ENCODE peak calls at places on chromosome 2, in six cellular contexts. D is right lobe of liver, O is neuronal stem cell, X is hepatocyte, L is fibroblast of lung, N is Peyer's patch. F is an unnamed sample.

GRCh38 chr2:3021720-3022119 is 355.9 kb downstream of the EIPR1 start:
- DNase-seq in D (no peak), X (no peak), N (no peak), L (no peak), O (no peak), F (no peak)

GRCh38 chr2:138948070-138948539 is 167.9 kb upstream of the NXPH2 start:
- DNase-seq in D (no peak), L (peak), X (peak), O (no peak), N (no peak), F (peak)

GRCh38 chr2:5385596-5385995 is 306.6 kb upstream of the SOX11 start:
- DNase-seq in D (no peak), L (peak), N (no peak), O (no peak), X (no peak), F (no peak)

GRCh38 chr2:148592812-148593211 is 51.7 kb upstream of the EPC2 start:
- DNase-seq in O (no peak), L (no peak), D (no peak), X (no peak), N (no peak), F (no peak)

GRCh38 chr2:58938988-58939387 is 697.9 kb upstream of the FANCL start:
- DNase-seq in D (no peak), L (no peak), N (no peak), O (no peak), X (no peak), F (no peak)

GRCh38 chr2:200181732-200182131 is 124.8 kb upstream of the SPATS2L start:
- DNase-seq in N (no peak), O (no peak), X (no peak), L (no peak), D (no peak), F (no peak)

GRCh38 chr2:222404126-222404891 is 20.0 kb upstream of the SGPP2 start:
- DNase-seq in L (no peak), O (no peak), D (peak), N (no peak), X (no peak), F (no peak)

GRCh38 chr2:241942416-241943208 is 73.1 kb downstream of the RTP5 start:
- DNase-seq in D (no peak), X (no peak), L (no peak), O (no peak), N (no peak), F (no peak)

GRCh38 chr2:156038021-156038420 is 294.5 kb downstream of the NR4A2 start:
- DNase-seq in X (no peak), D (no peak), O (no peak), L (no peak), N (no peak), F (no peak)

GRCh38 chr2:64522843-64523428 is 1.2 kb upstream of the AFTPH start:
- DNase-seq in L (peak), N (peak), O (peak), D (peak), X (peak), F (peak)

GRCh38 chr2:123953848-123954247 is 71.2 kb upstream of the CNTNAP5 start:
- DNase-seq in D (no peak), N (no peak), L (peak), X (peak), O (no peak), F (no peak)

GRCh38 chr2:25714740-25715139 is 41.4 kb upstream of the DTNB start:
- DNase-seq in L (no peak), N (no peak), X (no peak), O (no peak), D (no peak), F (no peak)

GRCh38 chr2:103121106-103121505 is 359.3 kb downstream of the TMEM182 start:
- DNase-seq in X (no peak), O (no peak), D (no peak), L (no peak), N (no peak), F (no peak)

GRCh38 chr2:216657963-216658362 is 24.7 kb downstream of the IGFBP2 start:
- DNase-seq in X (no peak), L (no peak), O (no peak), N (no peak), D (no peak), F (no peak)

GRCh38 chr2:174376967-174377366 is 18.6 kb upstream of the SCRN3 start:
- DNase-seq in N (no peak), O (no peak), X (peak), D (no peak), L (peak), F (no peak)

GRCh38 chr2:234252766-234253165 is 202.3 kb downstream of the SPP2 start:
- DNase-seq in N (no peak), O (no peak), D (no peak), X (no peak), L (no peak), F (no peak)

GRCh38 chr2:202278944-202279343 is 13.4 kb downstream of the NOP58 start:
- DNase-seq in N (no peak), L (peak), D (no peak), X (peak), O (no peak), F (peak)

GRCh38 chr2:105852066-105852465 is 107.4 kb downstream of the NCK2 start:
- DNase-seq in D (no peak), L (no peak), N (no peak), O (no peak), X (no peak), F (no peak)

GRCh38 chr2:88735853-88736252 is 44.4 kb downstream of the RPIA start:
- DNase-seq in O (no peak), D (no peak), X (peak), L (no peak), N (no peak), F (no peak)

GRCh38 chr2:162821176-162821575 is 17.4 kb downstream of the KCNH7 start:
- DNase-seq in L (peak), X (no peak), O (no peak), D (no peak), N (no peak), F (no peak)

GRCh38 chr2:96485751-96486643 is 19.2 kb downstream of the NEURL3 start:
- DNase-seq in X (peak), O (no peak), L (peak), N (peak), D (peak), F (peak)

GRCh38 chr2:215664847-215665525 is 229.1 kb upstream of the FN1 start:
- DNase-seq in L (peak), D (no peak), O (no peak), X (peak), N (no peak), F (peak)

GRCh38 chr2:98827625-98828368 is 96.9 kb upstream of the MGAT4A start:
- DNase-seq in N (no peak), D (no peak), X (no peak), L (no peak), O (no peak), F (no peak)

GRCh38 chr2:50448556-50448955 is 583.4 kb downstream of the NRXN1 start:
- DNase-seq in X (no peak), L (no peak), O (no peak), N (no peak), D (no peak), F (no peak)

GRCh38 chr2:153986488-153987229 is 114.9 kb downstream of the GALNT13 start:
- DNase-seq in N (no peak), O (peak), X (no peak), D (no peak), L (peak), F (no peak)

GRCh38 chr2:9594361-9595063 is 36.3 kb downstream of the YWHAQ start:
- DNase-seq in N (no peak), L (peak), D (no peak), X (peak), O (no peak), F (peak)

GRCh38 chr2:227366861-227367800 is 12.0 kb downstream of the TM4SF20 start:
- DNase-seq in N (no peak), L (peak), O (no peak), X (no peak), D (no peak), F (no peak)
- H3K4me3 ChIP-seq in N (no peak), L (no peak), O (no peak), X (no peak), D (no peak), F (no peak)

DNA sequence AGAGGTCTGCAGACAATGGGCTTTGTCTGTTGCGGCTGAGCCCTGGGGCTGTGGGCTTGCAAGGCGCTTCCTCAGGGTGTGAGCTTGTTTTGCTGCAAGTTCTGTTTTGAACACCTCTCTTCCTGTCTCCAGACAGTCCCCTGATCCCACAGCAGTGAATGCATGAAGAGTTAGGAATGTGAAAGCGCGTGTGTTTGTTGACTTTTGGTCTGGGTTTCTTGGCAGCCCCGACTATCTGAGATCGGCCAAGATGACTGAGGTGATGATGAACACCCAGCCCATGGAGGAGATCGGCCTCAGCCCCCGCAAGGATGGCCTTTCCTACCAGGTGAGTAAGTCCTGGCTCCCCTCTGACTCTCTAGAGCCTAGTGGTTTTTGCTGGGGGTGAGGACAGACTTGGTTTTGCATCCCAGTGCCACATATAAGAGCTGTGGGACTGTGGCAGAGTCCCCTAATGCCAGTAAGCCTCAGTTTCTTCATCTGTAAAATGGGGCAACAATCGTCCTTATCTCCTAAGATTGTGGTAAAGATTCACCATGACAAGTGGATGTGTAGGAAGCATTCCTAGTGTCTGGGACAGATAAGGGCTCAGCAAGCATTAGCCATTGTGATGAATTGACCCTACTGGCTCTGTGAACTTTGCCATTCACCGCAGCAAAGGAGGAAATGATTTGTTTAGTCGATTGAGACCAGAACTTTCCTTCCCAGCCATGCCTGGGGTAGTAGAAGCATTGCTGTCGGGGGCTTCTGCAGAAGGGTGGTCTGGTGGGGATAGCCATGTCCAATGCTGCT is 3.0 kb downstream of the LBH start:
- DNase-seq in D (no peak), X (peak), O (no peak), L (peak), N (peak), F (peak)
- H3K4me3 ChIP-seq in D (no peak), X (peak), O (no peak), L (peak), N (peak), F (peak)

GRCh38 chr2:231394201-231395141 is 1.0 kb upstream of the B3GNT7 start:
- DNase-seq in L (no peak), O (no peak), N (peak), D (no peak), X (peak), F (no peak)
- H3K4me3 ChIP-seq in L (no peak), O (no peak), N (peak), D (no peak), X (no peak), F (no peak)

GRCh38 chr2:240134956-240135520 is 1.1 kb downstream of the COPS9 start:
- DNase-seq in X (no peak), O (no peak), L (no peak), D (no peak), N (no peak), F (no peak)
- H3K4me3 ChIP-seq in X (peak), O (peak), L (peak), D (peak), N (peak), F (peak)

GRCh38 chr2:181457741-181458425 is 697 bp downstream of the ITGA4 start:
- DNase-seq in O (peak), X (peak), L (peak), N (peak), D (peak), F (no peak)
- H3K4me3 ChIP-seq in O (peak), X (peak), L (peak), N (peak), D (peak), F (peak)

DNA sequence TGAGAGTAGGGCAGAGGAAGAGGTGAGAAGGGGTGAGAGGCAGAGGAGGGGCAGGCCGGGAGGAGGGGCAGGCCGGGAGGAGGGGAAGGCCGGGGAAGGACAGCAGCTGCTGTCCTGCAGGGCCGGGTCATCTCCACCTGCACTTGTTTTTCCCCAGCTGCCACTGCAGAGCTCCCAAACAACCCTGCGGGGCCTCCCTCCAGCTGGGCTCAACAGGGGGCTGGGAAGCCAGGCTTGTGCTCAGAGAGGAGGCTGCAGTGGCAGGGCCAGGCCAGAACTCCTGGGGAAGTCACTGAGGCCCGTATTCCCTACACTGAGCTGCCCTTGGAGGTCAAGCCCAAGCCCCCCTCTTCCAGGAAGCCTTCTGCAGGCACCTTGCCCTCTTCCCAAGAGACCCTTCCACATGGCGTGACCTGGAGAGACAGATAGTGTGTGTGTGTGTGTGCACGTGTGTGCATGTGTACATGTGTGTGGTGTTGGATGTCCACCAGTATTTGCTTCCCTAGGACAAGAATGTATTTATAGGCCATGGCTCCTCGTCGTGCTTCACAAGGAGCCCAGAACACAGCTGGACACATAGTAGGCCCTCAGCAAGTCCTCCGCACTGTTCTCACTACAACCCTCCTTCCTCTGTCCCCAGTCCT is 13.0 kb upstream of the ATP6V1B1 start:
- DNase-seq in L (no peak), X (peak), N (no peak), D (no peak), O (no peak), F (no peak)
- H3K4me3 ChIP-seq in L (no peak), X (no peak), N (no peak), D (no peak), O (no peak), F (no peak)

GRCh38 chr2:54634564-54635511 is 88.6 kb upstream of the EML6 start:
- DNase-seq in O (no peak), L (peak), X (no peak), D (peak), N (peak), F (peak)
- H3K4me3 ChIP-seq in O (no peak), L (peak), X (no peak), D (no peak), N (no peak), F (no peak)